ENCODE peak calls at places on chromosomes 16 and 17, in five cellular contexts. One of them, this sample, is unnamed.
A peak's percentile ranks its signal among the peaks of the same experiment; 100 is the strongest.

GRCh38 chr16:55499281-55499680 is 9.6 kb upstream of the LPCAT2 start:
- DNase-seq in fibroblast of villous mesenchyme: no peak
- DNase-seq in mesothelial cell of epicardium: peak; percentile 32
- DNase-seq in body of pancreas: no peak
- DNase-seq in HFFc6: no peak
- DNase-seq in this sample: no peak

GRCh38 chr17:50737118-50737698 is 17.8 kb downstream of the LUC7L3 start:
- DNase-seq in mesothelial cell of epicardium: no peak
- DNase-seq in body of pancreas: no peak
- DNase-seq in HFFc6: no peak
- DNase-seq in fibroblast of villous mesenchyme: no peak
- DNase-seq in this sample: no peak

GRCh38 chr16:20868890-20869289 is 31.3 kb downstream of the DCUN1D3 start:
- DNase-seq in mesothelial cell of epicardium: no peak
- DNase-seq in fibroblast of villous mesenchyme: peak; percentile 72
- DNase-seq in HFFc6: peak; percentile 46
- DNase-seq in body of pancreas: peak; percentile 89
- DNase-seq in this sample: no peak

GRCh38 chr17:59763861-59764260 is 56.4 kb downstream of the VMP1 start:
- DNase-seq in HFFc6: peak; percentile 57
- DNase-seq in mesothelial cell of epicardium: no peak
- DNase-seq in fibroblast of villous mesenchyme: peak; percentile 90
- DNase-seq in body of pancreas: no peak
- DNase-seq in this sample: no peak

GRCh38 chr16:54412777-54413455 is 126.3 kb upstream of the IRX3 start:
- DNase-seq in fibroblast of villous mesenchyme: no peak
- DNase-seq in HFFc6: no peak
- DNase-seq in body of pancreas: no peak
- DNase-seq in mesothelial cell of epicardium: no peak
- DNase-seq in this sample: no peak

GRCh38 chr17:82241183-82241925 is 12.5 kb downstream of the SLC16A3 start:
- DNase-seq in body of pancreas: peak; percentile 70
- DNase-seq in mesothelial cell of epicardium: no peak
- DNase-seq in HFFc6: peak; percentile 81
- DNase-seq in fibroblast of villous mesenchyme: peak; percentile 76
- DNase-seq in this sample: no peak

GRCh38 chr16:69325784-69326171 is 4.6 kb downstream of the PDF start:
- DNase-seq in fibroblast of villous mesenchyme: no peak
- DNase-seq in body of pancreas: no peak
- DNase-seq in mesothelial cell of epicardium: no peak
- DNase-seq in HFFc6: no peak
- DNase-seq in this sample: no peak

GRCh38 chr17:64007838-64008282 is 9.7 kb downstream of the PRR29 start:
- DNase-seq in body of pancreas: no peak
- DNase-seq in HFFc6: no peak
- DNase-seq in fibroblast of villous mesenchyme: no peak
- DNase-seq in mesothelial cell of epicardium: no peak
- DNase-seq in this sample: no peak

GRCh38 chr17:61009619-61010018 is 332.0 kb downstream of the BCAS3 start:
- DNase-seq in body of pancreas: peak; percentile 18
- DNase-seq in HFFc6: no peak
- DNase-seq in mesothelial cell of epicardium: no peak
- DNase-seq in fibroblast of villous mesenchyme: peak; percentile 32
- DNase-seq in this sample: no peak

GRCh38 chr17:4498461-4499397 is at the start of gene SPNS2:
- DNase-seq in mesothelial cell of epicardium: peak; percentile 75
- DNase-seq in body of pancreas: peak; percentile 70
- DNase-seq in HFFc6: no peak
- DNase-seq in fibroblast of villous mesenchyme: peak; percentile 30
- DNase-seq in this sample: peak; percentile 85

GRCh38 chr16:88784856-88785105 is 239 bp downstream of the PIEZO1 start:
- DNase-seq in body of pancreas: no peak
- DNase-seq in fibroblast of villous mesenchyme: no peak
- DNase-seq in mesothelial cell of epicardium: no peak
- DNase-seq in HFFc6: no peak
- DNase-seq in this sample: no peak

GRCh38 chr17:14776791-14777190 is 475.9 kb downstream of the HS3ST3B1 start:
- DNase-seq in mesothelial cell of epicardium: no peak
- DNase-seq in HFFc6: no peak
- DNase-seq in fibroblast of villous mesenchyme: no peak
- DNase-seq in body of pancreas: no peak
- DNase-seq in this sample: no peak

GRCh38 chr17:81685108-81685507 is 1.3 kb downstream of the HGS start:
- DNase-seq in mesothelial cell of epicardium: no peak
- DNase-seq in HFFc6: peak; percentile 79
- DNase-seq in fibroblast of villous mesenchyme: peak; percentile 39
- DNase-seq in body of pancreas: no peak
- DNase-seq in this sample: peak; percentile 31

GRCh38 chr17:38364741-38365140 is 13.1 kb downstream of the SOCS7 start:
- DNase-seq in body of pancreas: no peak
- DNase-seq in mesothelial cell of epicardium: no peak
- DNase-seq in HFFc6: no peak
- DNase-seq in fibroblast of villous mesenchyme: no peak
- DNase-seq in this sample: no peak

GRCh38 chr17:60664022-60664421 is 13.6 kb upstream of the BCAS3 start:
- DNase-seq in mesothelial cell of epicardium: no peak
- DNase-seq in HFFc6: peak; percentile 18
- DNase-seq in fibroblast of villous mesenchyme: peak; percentile 65
- DNase-seq in body of pancreas: no peak
- DNase-seq in this sample: no peak

GRCh38 chr16:62870554-62870953 is 834.3 kb upstream of the CDH8 start:
- DNase-seq in fibroblast of villous mesenchyme: no peak
- DNase-seq in body of pancreas: no peak
- DNase-seq in HFFc6: no peak
- DNase-seq in mesothelial cell of epicardium: no peak
- DNase-seq in this sample: no peak

GRCh38 chr16:71645450-71645849 is 19.5 kb downstream of the MARVELD3 start:
- DNase-seq in body of pancreas: peak; percentile 26
- DNase-seq in mesothelial cell of epicardium: no peak
- DNase-seq in fibroblast of villous mesenchyme: peak; percentile 28
- DNase-seq in HFFc6: peak; percentile 13
- DNase-seq in this sample: peak; percentile 52

GRCh38 chr16:66324785-66325184 is 41.7 kb upstream of the CDH5 start:
- DNase-seq in fibroblast of villous mesenchyme: no peak
- DNase-seq in body of pancreas: no peak
- DNase-seq in mesothelial cell of epicardium: no peak
- DNase-seq in HFFc6: peak; percentile 29
- DNase-seq in this sample: peak; percentile 21

GRCh38 chr17:82949984-82950383 is 110.2 kb upstream of the ZNF750 start:
- DNase-seq in HFFc6: no peak
- DNase-seq in body of pancreas: peak; percentile 4
- DNase-seq in fibroblast of villous mesenchyme: no peak
- DNase-seq in mesothelial cell of epicardium: no peak
- DNase-seq in this sample: no peak

GRCh38 chr17:63693411-63694113 is 6.4 kb downstream of the LIMD2 start:
- DNase-seq in fibroblast of villous mesenchyme: no peak
- DNase-seq in mesothelial cell of epicardium: no peak
- DNase-seq in body of pancreas: no peak
- DNase-seq in HFFc6: no peak
- DNase-seq in this sample: no peak

GRCh38 chr17:18187816-18188761 is 4.5 kb downstream of the ALKBH5 start:
- DNase-seq in mesothelial cell of epicardium: no peak
- DNase-seq in fibroblast of villous mesenchyme: peak; percentile 57
- DNase-seq in HFFc6: peak; percentile 63
- DNase-seq in body of pancreas: no peak
- DNase-seq in this sample: no peak

GRCh38 chr17:82662711-82663261 is 14.5 kb upstream of the WDR45B start:
- DNase-seq in body of pancreas: no peak
- DNase-seq in HFFc6: no peak
- DNase-seq in mesothelial cell of epicardium: no peak
- DNase-seq in fibroblast of villous mesenchyme: no peak
- DNase-seq in this sample: no peak

GRCh38 chr17:47905221-47905733 is 9.2 kb downstream of the SP2 start:
- DNase-seq in fibroblast of villous mesenchyme: peak; percentile 78
- DNase-seq in body of pancreas: peak; percentile 73
- DNase-seq in HFFc6: peak; percentile 59
- DNase-seq in mesothelial cell of epicardium: no peak
- DNase-seq in this sample: no peak

GRCh38 chr16:1458336-1458976 is 14.1 kb upstream of the CCDC154 start:
- DNase-seq in HFFc6: peak; percentile 10
- DNase-seq in fibroblast of villous mesenchyme: no peak
- DNase-seq in body of pancreas: no peak
- DNase-seq in mesothelial cell of epicardium: no peak
- DNase-seq in this sample: no peak

GRCh38 chr16:61929801-61930200 is 106.4 kb downstream of the CDH8 start:
- DNase-seq in fibroblast of villous mesenchyme: no peak
- DNase-seq in body of pancreas: no peak
- DNase-seq in HFFc6: no peak
- DNase-seq in mesothelial cell of epicardium: no peak
- DNase-seq in this sample: no peak

GRCh38 chr17:74566132-74566753 is 1.1 kb downstream of the CD300H start:
- DNase-seq in body of pancreas: no peak
- DNase-seq in mesothelial cell of epicardium: peak; percentile 49
- DNase-seq in fibroblast of villous mesenchyme: peak; percentile 26
- DNase-seq in HFFc6: no peak
- DNase-seq in this sample: peak; percentile 63

GRCh38 chr16:2486645-2487516 is 12.0 kb downstream of the TBC1D24 start:
- DNase-seq in fibroblast of villous mesenchyme: peak; percentile 26
- DNase-seq in HFFc6: peak; percentile 22
- DNase-seq in mesothelial cell of epicardium: no peak
- DNase-seq in body of pancreas: peak; percentile 72
- DNase-seq in this sample: peak; percentile 50

GRCh38 chr16:3909791-3910583 is 29.5 kb upstream of the CREBBP start:
- DNase-seq in HFFc6: no peak
- DNase-seq in mesothelial cell of epicardium: no peak
- DNase-seq in fibroblast of villous mesenchyme: no peak
- DNase-seq in body of pancreas: no peak
- DNase-seq in this sample: no peak

GRCh38 chr17:28735242-28735722 is 6.7 kb downstream of the NEK8 start:
- DNase-seq in mesothelial cell of epicardium: no peak
- DNase-seq in body of pancreas: no peak
- DNase-seq in HFFc6: no peak
- DNase-seq in fibroblast of villous mesenchyme: no peak
- DNase-seq in this sample: no peak

GRCh38 chr16:17511340-17511739 is 40.6 kb upstream of the XYLT1 start:
- DNase-seq in HFFc6: peak; percentile 38
- DNase-seq in fibroblast of villous mesenchyme: peak; percentile 94
- DNase-seq in mesothelial cell of epicardium: no peak
- DNase-seq in body of pancreas: no peak
- DNase-seq in this sample: no peak

GRCh38 chr17:43905985-43906852 is 1.1 kb downstream of the MPP2 start:
- DNase-seq in body of pancreas: peak; percentile 74
- DNase-seq in HFFc6: no peak
- DNase-seq in fibroblast of villous mesenchyme: peak; percentile 52
- DNase-seq in mesothelial cell of epicardium: peak; percentile 58
- DNase-seq in this sample: no peak

GRCh38 chr16:2818278-2818876 is 1.3 kb downstream of the PRSS21 start:
- DNase-seq in body of pancreas: no peak
- DNase-seq in fibroblast of villous mesenchyme: no peak
- DNase-seq in mesothelial cell of epicardium: no peak
- DNase-seq in HFFc6: no peak
- DNase-seq in this sample: no peak

GRCh38 chr16:57540906-57541753 is 1.3 kb upstream of the ADGRG5 start:
- DNase-seq in mesothelial cell of epicardium: peak; percentile 35
- DNase-seq in fibroblast of villous mesenchyme: no peak
- DNase-seq in HFFc6: no peak
- DNase-seq in body of pancreas: no peak
- DNase-seq in this sample: no peak

GRCh38 chr17:67316776-67317175 is 49.6 kb downstream of the PSMD12 start:
- DNase-seq in mesothelial cell of epicardium: no peak
- DNase-seq in HFFc6: no peak
- DNase-seq in fibroblast of villous mesenchyme: no peak
- DNase-seq in body of pancreas: no peak
- DNase-seq in this sample: no peak

GRCh38 chr17:66169839-66170238 is 22.1 kb downstream of the CEP112 start:
- DNase-seq in fibroblast of villous mesenchyme: no peak
- DNase-seq in body of pancreas: no peak
- DNase-seq in mesothelial cell of epicardium: no peak
- DNase-seq in HFFc6: no peak
- DNase-seq in this sample: no peak

GRCh38 chr17:66167189-66167815 is 24.6 kb downstream of the CEP112 start:
- DNase-seq in HFFc6: no peak
- DNase-seq in body of pancreas: no peak
- DNase-seq in mesothelial cell of epicardium: no peak
- DNase-seq in fibroblast of villous mesenchyme: peak; percentile 10
- DNase-seq in this sample: no peak

GRCh38 chr17:66171172-66171571 is 20.8 kb downstream of the CEP112 start:
- DNase-seq in mesothelial cell of epicardium: no peak
- DNase-seq in body of pancreas: no peak
- DNase-seq in fibroblast of villous mesenchyme: no peak
- DNase-seq in HFFc6: no peak
- DNase-seq in this sample: no peak

GRCh38 chr17:66165537-66166123 is 26.3 kb downstream of the CEP112 start:
- DNase-seq in HFFc6: peak; percentile 66
- DNase-seq in mesothelial cell of epicardium: no peak
- DNase-seq in fibroblast of villous mesenchyme: peak; percentile 76
- DNase-seq in body of pancreas: no peak
- DNase-seq in this sample: peak; percentile 59
- TF ChIP-seq CTCF in HFFc6: peak; percentile 91
- TF ChIP-seq CTCF in mesothelial cell of epicardium: peak; percentile 91
- TF ChIP-seq CTCF in fibroblast of villous mesenchyme: peak; percentile 68
- TF ChIP-seq CTCF in body of pancreas: peak; percentile 76
- TF ChIP-seq CTCF in this sample: peak; percentile 95

GRCh38 chr17:80003969-80004368 is 31.7 kb downstream of the TBC1D16 start:
- DNase-seq in mesothelial cell of epicardium: no peak
- DNase-seq in fibroblast of villous mesenchyme: no peak
- DNase-seq in body of pancreas: no peak
- DNase-seq in HFFc6: no peak
- DNase-seq in this sample: no peak
- TF ChIP-seq CTCF in mesothelial cell of epicardium: no peak
- TF ChIP-seq CTCF in fibroblast of villous mesenchyme: no peak
- TF ChIP-seq CTCF in body of pancreas: no peak
- TF ChIP-seq CTCF in HFFc6: no peak
- TF ChIP-seq CTCF in this sample: no peak

DNA sequence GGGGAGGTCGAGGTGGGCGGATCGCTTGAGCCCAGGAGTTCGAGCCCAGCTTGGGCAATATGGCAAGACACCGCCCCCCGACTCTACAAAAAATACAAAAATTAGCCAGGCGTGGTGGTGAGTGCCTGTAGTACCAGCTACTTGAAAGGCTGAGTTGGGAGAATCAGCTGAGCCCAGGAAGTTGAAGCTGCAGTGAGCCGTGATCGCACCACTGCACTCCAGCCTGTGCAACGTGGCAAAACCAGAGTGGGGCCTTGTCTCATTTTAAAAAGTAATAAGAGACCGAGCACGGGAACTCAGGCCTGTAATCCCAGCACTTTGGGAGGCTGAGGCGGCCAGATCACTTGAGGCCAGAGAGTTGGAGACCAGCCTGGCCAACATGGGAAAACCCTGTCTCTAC is 24.4 kb upstream of the ABCC1 start:
- DNase-seq in mesothelial cell of epicardium: no peak
- DNase-seq in fibroblast of villous mesenchyme: no peak
- DNase-seq in body of pancreas: no peak
- DNase-seq in HFFc6: no peak
- DNase-seq in this sample: no peak
- TF ChIP-seq CTCF in mesothelial cell of epicardium: no peak
- TF ChIP-seq CTCF in fibroblast of villous mesenchyme: no peak
- TF ChIP-seq CTCF in body of pancreas: no peak
- TF ChIP-seq CTCF in HFFc6: no peak
- TF ChIP-seq CTCF in this sample: no peak

GRCh38 chr17:49603720-49604119 is 28.0 kb downstream of the NXPH3 start:
- DNase-seq in HFFc6: no peak
- DNase-seq in mesothelial cell of epicardium: no peak
- DNase-seq in fibroblast of villous mesenchyme: peak; percentile 14
- DNase-seq in body of pancreas: no peak
- DNase-seq in this sample: no peak
- TF ChIP-seq CTCF in HFFc6: peak; percentile 45
- TF ChIP-seq CTCF in mesothelial cell of epicardium: no peak
- TF ChIP-seq CTCF in fibroblast of villous mesenchyme: peak; percentile 14
- TF ChIP-seq CTCF in body of pancreas: no peak
- TF ChIP-seq CTCF in this sample: no peak